ENCODE peak calls at places on chromosomes 2 and 18, in nine cellular contexts. One of them, this sample, is unnamed.
A peak's percentile ranks its signal among the peaks of the same experiment; 100 is the strongest.

GRCh38 chr2:64250751-64251405 is 106.7 kb upstream of the PELI1 start:
- DNase-seq in fibroblast of lung: no peak
- DNase-seq in endothelial cell of umbilical vein: no peak
- DNase-seq in cardiac muscle cell: no peak
- DNase-seq in HCT116: no peak
- DNase-seq in astrocyte of the cerebellum: no peak
- DNase-seq in spleen: no peak
- DNase-seq in GM13976: no peak
- DNase-seq in IMR-90: no peak
- DNase-seq in this sample: no peak

GRCh38 chr18:295756-296155 is 27.9 kb upstream of the THOC1 start:
- DNase-seq in endothelial cell of umbilical vein: peak; percentile 81
- DNase-seq in GM13976: no peak
- DNase-seq in astrocyte of the cerebellum: no peak
- DNase-seq in spleen: no peak
- DNase-seq in IMR-90: no peak
- DNase-seq in cardiac muscle cell: no peak
- DNase-seq in fibroblast of lung: peak; percentile 17
- DNase-seq in HCT116: no peak
- DNase-seq in this sample: no peak

GRCh38 chr2:177611310-177611886 is 218.8 kb downstream of the AGPS start:
- DNase-seq in astrocyte of the cerebellum: no peak
- DNase-seq in endothelial cell of umbilical vein: no peak
- DNase-seq in cardiac muscle cell: no peak
- DNase-seq in HCT116: no peak
- DNase-seq in spleen: no peak
- DNase-seq in GM13976: no peak
- DNase-seq in IMR-90: no peak
- DNase-seq in fibroblast of lung: no peak
- DNase-seq in this sample: no peak

GRCh38 chr2:211113294-211114175 is 557.1 kb downstream of the CPS1 start:
- DNase-seq in HCT116: no peak
- DNase-seq in spleen: no peak
- DNase-seq in astrocyte of the cerebellum: no peak
- DNase-seq in endothelial cell of umbilical vein: no peak
- DNase-seq in GM13976: no peak
- DNase-seq in IMR-90: no peak
- DNase-seq in fibroblast of lung: no peak
- DNase-seq in cardiac muscle cell: no peak
- DNase-seq in this sample: no peak

GRCh38 chr18:72922895-72923294 is 55.1 kb upstream of the NETO1 start:
- DNase-seq in fibroblast of lung: no peak
- DNase-seq in cardiac muscle cell: no peak
- DNase-seq in astrocyte of the cerebellum: no peak
- DNase-seq in endothelial cell of umbilical vein: no peak
- DNase-seq in GM13976: no peak
- DNase-seq in spleen: no peak
- DNase-seq in IMR-90: no peak
- DNase-seq in HCT116: no peak
- DNase-seq in this sample: peak; percentile 2

GRCh38 chr2:106607371-106607770 is 120.2 kb downstream of the CD8B2 start:
- DNase-seq in GM13976: no peak
- DNase-seq in fibroblast of lung: no peak
- DNase-seq in cardiac muscle cell: no peak
- DNase-seq in IMR-90: no peak
- DNase-seq in HCT116: no peak
- DNase-seq in astrocyte of the cerebellum: no peak
- DNase-seq in endothelial cell of umbilical vein: no peak
- DNase-seq in spleen: no peak
- DNase-seq in this sample: no peak

GRCh38 chr2:117411983-117412382 is 402.5 kb upstream of the DDX18 start:
- DNase-seq in HCT116: no peak
- DNase-seq in endothelial cell of umbilical vein: no peak
- DNase-seq in GM13976: no peak
- DNase-seq in cardiac muscle cell: no peak
- DNase-seq in spleen: no peak
- DNase-seq in IMR-90: no peak
- DNase-seq in astrocyte of the cerebellum: no peak
- DNase-seq in fibroblast of lung: no peak
- DNase-seq in this sample: no peak

GRCh38 chr2:144943293-144943941 is 423.5 kb upstream of the ZEB2 start:
- DNase-seq in cardiac muscle cell: no peak
- DNase-seq in astrocyte of the cerebellum: no peak
- DNase-seq in endothelial cell of umbilical vein: no peak
- DNase-seq in IMR-90: no peak
- DNase-seq in spleen: no peak
- DNase-seq in HCT116: no peak
- DNase-seq in fibroblast of lung: no peak
- DNase-seq in GM13976: no peak
- DNase-seq in this sample: no peak

GRCh38 chr2:11722249-11723060 is 24.0 kb upstream of the LPIN1 start:
- DNase-seq in spleen: no peak
- DNase-seq in HCT116: no peak
- DNase-seq in astrocyte of the cerebellum: no peak
- DNase-seq in IMR-90: no peak
- DNase-seq in GM13976: no peak
- DNase-seq in fibroblast of lung: no peak
- DNase-seq in cardiac muscle cell: no peak
- DNase-seq in endothelial cell of umbilical vein: no peak
- DNase-seq in this sample: no peak

GRCh38 chr2:70769450-70769849 is 1.4 kb upstream of the ADD2 start:
- DNase-seq in HCT116: no peak
- DNase-seq in astrocyte of the cerebellum: no peak
- DNase-seq in IMR-90: no peak
- DNase-seq in cardiac muscle cell: no peak
- DNase-seq in endothelial cell of umbilical vein: no peak
- DNase-seq in fibroblast of lung: no peak
- DNase-seq in spleen: no peak
- DNase-seq in GM13976: no peak
- DNase-seq in this sample: no peak

GRCh38 chr18:64055019-64055418 is 85.1 kb downstream of the SERPINB8 start:
- DNase-seq in astrocyte of the cerebellum: no peak
- DNase-seq in endothelial cell of umbilical vein: no peak
- DNase-seq in fibroblast of lung: no peak
- DNase-seq in spleen: no peak
- DNase-seq in GM13976: no peak
- DNase-seq in HCT116: no peak
- DNase-seq in IMR-90: no peak
- DNase-seq in cardiac muscle cell: no peak
- DNase-seq in this sample: no peak

GRCh38 chr2:230759481-230760191 is 47.0 kb downstream of the CAB39 start:
- DNase-seq in cardiac muscle cell: no peak
- DNase-seq in endothelial cell of umbilical vein: no peak
- DNase-seq in spleen: no peak
- DNase-seq in GM13976: no peak
- DNase-seq in fibroblast of lung: no peak
- DNase-seq in IMR-90: no peak
- DNase-seq in astrocyte of the cerebellum: no peak
- DNase-seq in HCT116: no peak
- DNase-seq in this sample: peak; percentile 63

GRCh38 chr2:230054079-230054478 is 14.6 kb downstream of the SLC16A14 start:
- DNase-seq in cardiac muscle cell: no peak
- DNase-seq in GM13976: peak; percentile 26
- DNase-seq in IMR-90: peak; percentile 63
- DNase-seq in HCT116: no peak
- DNase-seq in endothelial cell of umbilical vein: no peak
- DNase-seq in astrocyte of the cerebellum: peak; percentile 67
- DNase-seq in spleen: no peak
- DNase-seq in fibroblast of lung: peak; percentile 88
- DNase-seq in this sample: no peak

GRCh38 chr18:67846422-67847098 is 330.0 kb upstream of the DSEL start:
- DNase-seq in astrocyte of the cerebellum: no peak
- DNase-seq in GM13976: no peak
- DNase-seq in cardiac muscle cell: no peak
- DNase-seq in fibroblast of lung: no peak
- DNase-seq in HCT116: no peak
- DNase-seq in endothelial cell of umbilical vein: no peak
- DNase-seq in IMR-90: no peak
- DNase-seq in spleen: no peak
- DNase-seq in this sample: no peak

GRCh38 chr18:67845035-67845434 is 328.5 kb upstream of the DSEL start:
- DNase-seq in IMR-90: no peak
- DNase-seq in cardiac muscle cell: no peak
- DNase-seq in astrocyte of the cerebellum: no peak
- DNase-seq in HCT116: no peak
- DNase-seq in fibroblast of lung: no peak
- DNase-seq in spleen: no peak
- DNase-seq in GM13976: no peak
- DNase-seq in endothelial cell of umbilical vein: peak; percentile 2
- DNase-seq in this sample: no peak
- TF ChIP-seq CTCF in IMR-90: no peak
- TF ChIP-seq CTCF in cardiac muscle cell: peak; percentile 19
- TF ChIP-seq CTCF in astrocyte of the cerebellum: no peak
- TF ChIP-seq CTCF in HCT116: no peak
- TF ChIP-seq CTCF in fibroblast of lung: peak; percentile 1
- TF ChIP-seq CTCF in spleen: no peak
- TF ChIP-seq CTCF in GM13976: no peak
- TF ChIP-seq CTCF in endothelial cell of umbilical vein: no peak
- TF ChIP-seq CTCF in this sample: no peak

GRCh38 chr18:11544060-11544633 is 65.2 kb upstream of the SLC35G4 start:
- DNase-seq in cardiac muscle cell: no peak
- DNase-seq in spleen: no peak
- DNase-seq in GM13976: no peak
- DNase-seq in endothelial cell of umbilical vein: no peak
- DNase-seq in astrocyte of the cerebellum: no peak
- DNase-seq in IMR-90: no peak
- DNase-seq in HCT116: no peak
- DNase-seq in fibroblast of lung: no peak
- DNase-seq in this sample: no peak

GRCh38 chr18:11553098-11553940 is 56.1 kb upstream of the SLC35G4 start:
- DNase-seq in IMR-90: peak; percentile 59
- DNase-seq in HCT116: peak; percentile 45
- DNase-seq in cardiac muscle cell: peak; percentile 65
- DNase-seq in GM13976: peak; percentile 70
- DNase-seq in astrocyte of the cerebellum: peak; percentile 49
- DNase-seq in endothelial cell of umbilical vein: peak; percentile 59
- DNase-seq in spleen: no peak
- DNase-seq in fibroblast of lung: peak; percentile 40
- DNase-seq in this sample: peak; percentile 54

GRCh38 chr18:11548367-11548766 is 61.0 kb upstream of the SLC35G4 start:
- DNase-seq in IMR-90: no peak
- DNase-seq in astrocyte of the cerebellum: no peak
- DNase-seq in GM13976: no peak
- DNase-seq in spleen: no peak
- DNase-seq in HCT116: no peak
- DNase-seq in cardiac muscle cell: no peak
- DNase-seq in endothelial cell of umbilical vein: no peak
- DNase-seq in fibroblast of lung: peak; percentile 10
- DNase-seq in this sample: no peak

DNA sequence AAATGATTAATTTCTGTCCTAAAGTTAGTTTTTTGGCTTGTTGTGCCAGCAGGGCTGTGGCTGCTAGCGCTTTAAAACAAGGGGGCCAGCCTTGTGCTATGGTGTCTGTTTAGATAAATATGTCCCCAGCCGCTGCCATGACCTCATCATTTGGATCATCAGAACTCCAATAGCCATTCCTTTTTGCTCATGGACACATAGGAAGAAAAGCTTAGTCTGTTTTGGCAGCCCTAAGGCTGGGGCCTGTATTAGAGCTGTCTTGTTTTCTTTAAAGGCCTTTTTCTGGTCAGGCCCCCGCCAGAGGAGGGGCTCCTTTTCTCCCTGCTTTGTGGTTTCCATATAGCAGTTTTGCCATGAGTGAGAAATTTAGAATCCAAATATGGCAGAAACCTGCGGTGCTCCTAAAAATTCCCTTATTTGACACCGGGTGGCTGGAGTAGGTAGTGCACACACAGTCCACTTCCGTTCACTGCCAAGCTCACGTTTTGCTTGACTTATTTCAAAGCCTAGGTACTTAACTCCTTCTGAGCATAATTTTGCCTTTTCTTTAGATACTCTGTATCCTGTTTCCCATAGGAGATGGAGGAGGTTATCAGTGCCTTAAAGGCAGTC is 60.4 kb upstream of the SLC35G4 start:
- DNase-seq in endothelial cell of umbilical vein: no peak
- DNase-seq in GM13976: no peak
- DNase-seq in cardiac muscle cell: no peak
- DNase-seq in spleen: no peak
- DNase-seq in fibroblast of lung: no peak
- DNase-seq in astrocyte of the cerebellum: no peak
- DNase-seq in IMR-90: no peak
- DNase-seq in HCT116: no peak
- DNase-seq in this sample: no peak
- TF ChIP-seq CTCF in endothelial cell of umbilical vein: no peak
- TF ChIP-seq CTCF in GM13976: no peak
- TF ChIP-seq CTCF in cardiac muscle cell: no peak
- TF ChIP-seq CTCF in spleen: no peak
- TF ChIP-seq CTCF in fibroblast of lung: peak; percentile 16
- TF ChIP-seq CTCF in astrocyte of the cerebellum: no peak
- TF ChIP-seq CTCF in IMR-90: no peak
- TF ChIP-seq CTCF in HCT116: no peak
- TF ChIP-seq CTCF in this sample: no peak

GRCh38 chr2:51710222-51710621 is 678.3 kb upstream of the NRXN1 start:
- DNase-seq in GM13976: peak; percentile 10
- DNase-seq in astrocyte of the cerebellum: no peak
- DNase-seq in cardiac muscle cell: peak; percentile 19
- DNase-seq in endothelial cell of umbilical vein: no peak
- DNase-seq in spleen: no peak
- DNase-seq in IMR-90: no peak
- DNase-seq in HCT116: peak; percentile 12
- DNase-seq in fibroblast of lung: no peak
- DNase-seq in this sample: peak; percentile 32
- TF ChIP-seq CTCF in GM13976: peak; percentile 32
- TF ChIP-seq CTCF in astrocyte of the cerebellum: peak; percentile 14
- TF ChIP-seq CTCF in cardiac muscle cell: no peak
- TF ChIP-seq CTCF in endothelial cell of umbilical vein: no peak
- TF ChIP-seq CTCF in spleen: no peak
- TF ChIP-seq CTCF in IMR-90: no peak
- TF ChIP-seq CTCF in HCT116: no peak
- TF ChIP-seq CTCF in fibroblast of lung: no peak
- TF ChIP-seq CTCF in this sample: peak; percentile 57

GRCh38 chr2:163259489-163259888 is 420.9 kb upstream of the KCNH7 start:
- DNase-seq in IMR-90: no peak
- DNase-seq in endothelial cell of umbilical vein: no peak
- DNase-seq in spleen: no peak
- DNase-seq in fibroblast of lung: no peak
- DNase-seq in astrocyte of the cerebellum: no peak
- DNase-seq in cardiac muscle cell: no peak
- DNase-seq in HCT116: no peak
- DNase-seq in GM13976: no peak
- DNase-seq in this sample: no peak
- TF ChIP-seq CTCF in IMR-90: no peak
- TF ChIP-seq CTCF in endothelial cell of umbilical vein: no peak
- TF ChIP-seq CTCF in spleen: no peak
- TF ChIP-seq CTCF in fibroblast of lung: no peak
- TF ChIP-seq CTCF in astrocyte of the cerebellum: no peak
- TF ChIP-seq CTCF in cardiac muscle cell: no peak
- TF ChIP-seq CTCF in HCT116: no peak
- TF ChIP-seq CTCF in GM13976: no peak
- TF ChIP-seq CTCF in this sample: no peak

This sample was measured in NB4.